ENCODE peak calls at places on chromosomes 16 and 17, in six cellular contexts. R is heart left ventricle; S is esophagus squamous epithelium; Z is choroid plexus epithelial cell; U is cardiac muscle cell; Q is CD8-positive, alpha-beta memory T cell. A is an unnamed sample.

GRCh38 chr17:15918661-15919259 is 26.2 kb upstream of the ADORA2B start:
- DNase-seq in R (peak), S (no peak), Z (no peak), U (no peak), Q (no peak), A (peak)

GRCh38 chr17:69719474-69720048 is 305.1 kb downstream of the MAP2K6 start:
- DNase-seq in R (no peak), S (no peak), Z (no peak), U (no peak), Q (no peak), A (no peak)

GRCh38 chr17:72426948-72427760 is 306.3 kb downstream of the SOX9 start:
- DNase-seq in R (no peak), S (no peak), Z (no peak), U (no peak), Q (no peak), A (no peak)

GRCh38 chr17:76534831-76535732 is 2.4 kb downstream of the CYGB start:
- DNase-seq in R (no peak), S (no peak), Z (no peak), U (no peak), Q (no peak), A (no peak)

GRCh38 chr17:50270430-50271172 is 3.7 kb upstream of the TMEM92 start:
- DNase-seq in R (no peak), S (no peak), Z (peak), U (peak), Q (no peak), A (peak)

GRCh38 chr17:41278176-41278955 is 2.9 kb downstream of the KRTAP9-7 start:
- DNase-seq in R (no peak), S (no peak), Z (no peak), U (no peak), Q (no peak), A (no peak)

GRCh38 chr17:75059369-75060345 is 12.6 kb downstream of the KCTD2 start:
- DNase-seq in R (peak), S (no peak), Z (peak), U (peak), Q (no peak), A (peak)

GRCh38 chr17:51118330-51119195 is 2.1 kb downstream of the SPAG9 start:
- DNase-seq in R (no peak), S (no peak), Z (no peak), U (no peak), Q (no peak), A (no peak)

GRCh38 chr17:17171991-17172939 is 33.9 kb downstream of the PLD6 start:
- DNase-seq in R (peak), S (no peak), Z (no peak), U (no peak), Q (no peak), A (no peak)

GRCh38 chr17:82108999-82109480 is 11.0 kb upstream of the FASN start:
- DNase-seq in R (no peak), S (no peak), Z (no peak), U (no peak), Q (no peak), A (no peak)

GRCh38 chr16:81647527-81647926 is 131.6 kb upstream of the PLCG2 start:
- DNase-seq in R (no peak), S (no peak), Z (peak), U (no peak), Q (no peak), A (peak)

GRCh38 chr16:17258848-17259713 is 211.7 kb downstream of the XYLT1 start:
- DNase-seq in R (no peak), S (no peak), Z (no peak), U (no peak), Q (no peak), A (no peak)

GRCh38 chr17:21467196-21467595 is 91.0 kb downstream of the KCNJ12 start:
- DNase-seq in R (no peak), S (no peak), Z (no peak), U (no peak), Q (no peak), A (no peak)

GRCh38 chr17:27980035-27980434 is 62.4 kb upstream of the NLK start:
- DNase-seq in R (peak), S (no peak), Z (peak), U (peak), Q (no peak), A (peak)

GRCh38 chr16:27974896-27975540 is 88.5 kb downstream of the GSG1L start:
- DNase-seq in R (no peak), S (no peak), Z (no peak), U (no peak), Q (no peak), A (no peak)

GRCh38 chr17:14427914-14428639 is 127.2 kb downstream of the HS3ST3B1 start:
- DNase-seq in R (no peak), S (no peak), Z (no peak), U (no peak), Q (peak), A (no peak)

GRCh38 chr17:40399185-40399584 is 18.5 kb downstream of the TOP2A start:
- DNase-seq in R (no peak), S (no peak), Z (peak), U (peak), Q (peak), A (peak)

GRCh38 chr17:77690271-77691161 is 268.0 kb upstream of the TNRC6C start:
- DNase-seq in R (peak), S (no peak), Z (no peak), U (no peak), Q (no peak), A (no peak)

GRCh38 chr17:41835214-41835799 is 725 bp downstream of the NT5C3B start:
- DNase-seq in R (no peak), S (no peak), Z (no peak), U (no peak), Q (no peak), A (no peak)

GRCh38 chr17:35404360-35404759 is 27.9 kb downstream of the SLFN12 start:
- DNase-seq in R (no peak), S (no peak), Z (peak), U (peak), Q (no peak), A (no peak)

GRCh38 chr17:39404542-39405378 is 3.3 kb upstream of the FBXL20 start:
- DNase-seq in R (no peak), S (no peak), Z (peak), U (peak), Q (no peak), A (peak)

GRCh38 chr17:50049636-50050035 is 6.3 kb upstream of the ITGA3 start:
- DNase-seq in R (no peak), S (no peak), Z (no peak), U (no peak), Q (no peak), A (no peak)

GRCh38 chr16:1431497-1432270 is 806 bp downstream of the PERCC1 start:
- DNase-seq in R (no peak), S (no peak), Z (no peak), U (no peak), Q (no peak), A (no peak)
- H3K4me3 ChIP-seq in R (peak), S (no peak), Z (no peak), U (no peak), Q (no peak), A (no peak)

GRCh38 chr16:66406534-66407368 is 20.3 kb upstream of the BEAN1 start:
- DNase-seq in R (peak), S (peak), Z (peak), U (peak), Q (peak), A (peak)
- H3K4me3 ChIP-seq in R (peak), S (peak), Z (peak), U (peak), Q (peak), A (peak)

GRCh38 chr17:57609125-57609877 is 135.8 kb downstream of the CCDC182 start:
- DNase-seq in R (no peak), S (no peak), Z (no peak), U (no peak), Q (no peak), A (no peak)

GRCh38 chr17:57609878-57610270 is 135.2 kb downstream of the CCDC182 start:
- DNase-seq in R (no peak), S (no peak), Z (no peak), U (no peak), Q (no peak), A (no peak)

GRCh38 chr17:57615836-57616235 is 129.3 kb downstream of the CCDC182 start:
- DNase-seq in R (no peak), S (no peak), Z (no peak), U (no peak), Q (no peak), A (no peak)

GRCh38 chr17:57614742-57615141 is 130.4 kb downstream of the CCDC182 start:
- DNase-seq in R (no peak), S (no peak), Z (no peak), U (no peak), Q (no peak), A (no peak)

GRCh38 chr17:57612202-57613071 is 132.7 kb downstream of the CCDC182 start:
- DNase-seq in R (no peak), S (no peak), Z (no peak), U (no peak), Q (peak), A (no peak)
- H3K4me3 ChIP-seq in R (no peak), S (no peak), Z (no peak), U (no peak), Q (no peak), A (no peak)

GRCh38 chr16:88634141-88634993 is 4.0 kb upstream of the IL17C start:
- DNase-seq in R (peak), S (no peak), Z (peak), U (peak), Q (peak), A (peak)
- H3K4me3 ChIP-seq in R (peak), S (peak), Z (peak), U (peak), Q (peak), A (peak)

GRCh38 chr17:46756861-46757260 is 61.6 kb downstream of the WNT3 start:
- DNase-seq in R (no peak), S (no peak), Z (no peak), U (no peak), Q (no peak), A (no peak)
- H3K4me3 ChIP-seq in R (no peak), S (no peak), Z (no peak), U (no peak), Q (no peak), A (no peak)

GRCh38 chr17:19579192-19579668 is 45.6 kb downstream of the SLC47A1 start:
- DNase-seq in R (no peak), S (no peak), Z (no peak), U (no peak), Q (no peak), A (no peak)
- H3K4me3 ChIP-seq in R (peak), S (peak), Z (no peak), U (peak), Q (no peak), A (no peak)

GRCh38 chr16:3187798-3188674 is at the start of gene OR1F1:
- DNase-seq in R (no peak), S (no peak), Z (peak), U (peak), Q (peak), A (peak)

GRCh38 chr16:3188675-3188924 is 596 bp downstream of the OR1F1 start:
- DNase-seq in R (no peak), S (no peak), Z (no peak), U (no peak), Q (no peak), A (no peak)

GRCh38 chr16:3188925-3189825 is 1.2 kb downstream of the OR1F1 start:
- DNase-seq in R (no peak), S (no peak), Z (peak), U (peak), Q (peak), A (peak)

GRCh38 chr16:3190949-3191353 is 2.9 kb downstream of the OR1F1 start:
- DNase-seq in R (no peak), S (no peak), Z (no peak), U (peak), Q (peak), A (no peak)

GRCh38 chr16:3189869-3190268 is 1.9 kb downstream of the OR1F1 start:
- DNase-seq in R (no peak), S (no peak), Z (no peak), U (no peak), Q (no peak), A (no peak)
- H3K4me3 ChIP-seq in R (peak), S (no peak), Z (no peak), U (peak), Q (peak), A (no peak)

GRCh38 chr16:63981639-63982038 is 1140.2 kb downstream of the CDH11 start:
- DNase-seq in R (no peak), S (no peak), Z (no peak), U (peak), Q (no peak), A (no peak)
- H3K4me3 ChIP-seq in R (no peak), S (no peak), Z (no peak), U (no peak), Q (no peak), A (no peak)

DNA sequence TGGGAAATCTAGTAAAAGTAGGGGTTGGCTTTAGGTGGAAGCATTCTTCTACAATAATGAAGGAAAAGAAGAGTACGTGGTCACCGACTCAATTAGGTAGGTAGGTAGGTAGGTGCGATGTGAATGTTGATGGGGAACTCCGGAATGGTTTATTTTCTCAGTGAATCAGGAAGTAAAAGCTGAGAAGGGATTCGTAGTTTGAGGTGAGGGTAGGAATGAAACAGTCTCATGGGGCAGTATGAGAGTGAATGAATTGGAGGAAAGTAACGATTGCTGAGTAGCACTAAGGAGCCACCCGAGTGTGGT is 13.9 kb downstream of the PER1 start:
- DNase-seq in R (no peak), S (no peak), Z (no peak), U (no peak), Q (no peak), A (no peak)
- H3K4me3 ChIP-seq in R (peak), S (peak), Z (peak), U (peak), Q (peak), A (peak)